ENCODE peak calls at places on chromosome 13, in seven cellular contexts. V is lung, S is endodermal cell, G is heart right ventricle, U is uterus, P is esophagus squamous epithelium, J is breast epithelium. M is an unnamed sample.

GRCh38 chr13:88068316-88068715 is 397.1 kb downstream of the SLITRK5 start:
- DNase-seq in V (no peak), S (no peak), G (no peak), U (no peak), P (no peak), J (no peak), M (no peak)

GRCh38 chr13:59519776-59520175 is 644.0 kb downstream of the DIAPH3 start:
- DNase-seq in V (no peak), S (no peak), G (no peak), U (no peak), P (no peak), J (no peak), M (no peak)

GRCh38 chr13:29754486-29754806 is 96.0 kb downstream of the UBL3 start:
- DNase-seq in V (no peak), S (peak), G (no peak), U (no peak), P (no peak), J (no peak), M (no peak)

GRCh38 chr13:100173203-100173602 is 84.3 kb downstream of the PCCA start:
- DNase-seq in V (no peak), S (no peak), G (no peak), U (no peak), P (no peak), J (no peak), M (no peak)

GRCh38 chr13:32232263-32232662 is 82.9 kb downstream of the ZAR1L start:
- DNase-seq in V (no peak), S (no peak), G (no peak), U (no peak), P (no peak), J (no peak), M (no peak)

GRCh38 chr13:109746364-109746763 is 40.0 kb downstream of the IRS2 start:
- DNase-seq in V (no peak), S (peak), G (no peak), U (no peak), P (no peak), J (no peak), M (no peak)

GRCh38 chr13:39676315-39676876 is 20.9 kb downstream of the COG6 start:
- DNase-seq in V (no peak), S (no peak), G (peak), U (peak), P (no peak), J (no peak), M (peak)

GRCh38 chr13:29464105-29464679 is 131.3 kb downstream of the SLC7A1 start:
- DNase-seq in V (no peak), S (no peak), G (peak), U (no peak), P (no peak), J (no peak), M (no peak)

GRCh38 chr13:75704942-75705320 is 68.8 kb downstream of the LMO7 start:
- DNase-seq in V (peak), S (no peak), G (no peak), U (no peak), P (no peak), J (peak), M (no peak)

GRCh38 chr13:51920786-51921185 is 59.0 kb downstream of the CCDC70 start:
- DNase-seq in V (no peak), S (no peak), G (no peak), U (no peak), P (no peak), J (no peak), M (no peak)

GRCh38 chr13:48266967-48267639 is 34.1 kb downstream of the ITM2B start:
- DNase-seq in V (no peak), S (no peak), G (no peak), U (no peak), P (no peak), J (no peak), M (no peak)
- H3K27ac ChIP-seq in V (no peak), S (no peak), G (no peak), U (no peak), P (no peak), J (no peak), M (no peak)

GRCh38 chr13:33312150-33312908 is 26.8 kb upstream of the STARD13 start:
- DNase-seq in V (no peak), S (no peak), G (no peak), U (no peak), P (no peak), J (no peak), M (no peak)
- TF ChIP-seq CTCF in V (no peak), S (peak), G (peak), U (peak), P (peak), J (no peak), M (no peak)

GRCh38 chr13:50914848-50915247 is 5.3 kb downstream of the RNASEH2B start:
- DNase-seq in V (no peak), S (no peak), G (no peak), U (no peak), P (no peak), J (no peak), M (no peak)

GRCh38 chr13:50911937-50912624 is 2.5 kb downstream of the RNASEH2B start:
- DNase-seq in V (peak), S (peak), G (peak), U (peak), P (peak), J (peak), M (peak)

GRCh38 chr13:50912851-50913250 is 3.3 kb downstream of the RNASEH2B start:
- DNase-seq in V (no peak), S (no peak), G (no peak), U (no peak), P (no peak), J (no peak), M (no peak)

GRCh38 chr13:50915562-50915961 is 6.0 kb downstream of the RNASEH2B start:
- DNase-seq in V (no peak), S (no peak), G (no peak), U (no peak), P (no peak), J (no peak), M (no peak)

GRCh38 chr13:50914301-50914700 is 4.7 kb downstream of the RNASEH2B start:
- DNase-seq in V (no peak), S (no peak), G (no peak), U (no peak), P (no peak), J (no peak), M (no peak)
- H3K27ac ChIP-seq in V (no peak), S (no peak), G (peak), U (peak), P (peak), J (peak), M (no peak)

GRCh38 chr13:98599502-98600328 is 22.8 kb upstream of the STK24 start:
- DNase-seq in V (no peak), S (peak), G (no peak), U (no peak), P (no peak), J (no peak), M (no peak)

GRCh38 chr13:98595134-98595533 is 18.2 kb upstream of the STK24 start:
- DNase-seq in V (no peak), S (peak), G (no peak), U (no peak), P (no peak), J (no peak), M (no peak)

GRCh38 chr13:98592353-98592740 is 15.4 kb upstream of the STK24 start:
- DNase-seq in V (no peak), S (no peak), G (no peak), U (no peak), P (no peak), J (no peak), M (no peak)

GRCh38 chr13:98598043-98598442 is 21.1 kb upstream of the STK24 start:
- DNase-seq in V (no peak), S (peak), G (no peak), U (no peak), P (no peak), J (no peak), M (no peak)
- TF ChIP-seq CTCF in V (no peak), S (peak), G (peak), U (no peak), P (no peak), J (no peak), M (no peak)

GRCh38 chr13:80084086-80084676 is 256.7 kb downstream of the SPRY2 start:
- DNase-seq in V (no peak), S (no peak), G (no peak), U (no peak), P (no peak), J (no peak), M (no peak)

GRCh38 chr13:80083097-80083429 is 257.9 kb downstream of the SPRY2 start:
- DNase-seq in V (no peak), S (no peak), G (no peak), U (no peak), P (no peak), J (no peak), M (no peak)

GRCh38 chr13:80082396-80083096 is 258.4 kb downstream of the SPRY2 start:
- DNase-seq in V (no peak), S (no peak), G (no peak), U (no peak), P (no peak), J (no peak), M (no peak)

GRCh38 chr13:80086304-80086721 is 254.6 kb downstream of the SPRY2 start:
- DNase-seq in V (no peak), S (no peak), G (no peak), U (no peak), P (no peak), J (no peak), M (no peak)

DNA sequence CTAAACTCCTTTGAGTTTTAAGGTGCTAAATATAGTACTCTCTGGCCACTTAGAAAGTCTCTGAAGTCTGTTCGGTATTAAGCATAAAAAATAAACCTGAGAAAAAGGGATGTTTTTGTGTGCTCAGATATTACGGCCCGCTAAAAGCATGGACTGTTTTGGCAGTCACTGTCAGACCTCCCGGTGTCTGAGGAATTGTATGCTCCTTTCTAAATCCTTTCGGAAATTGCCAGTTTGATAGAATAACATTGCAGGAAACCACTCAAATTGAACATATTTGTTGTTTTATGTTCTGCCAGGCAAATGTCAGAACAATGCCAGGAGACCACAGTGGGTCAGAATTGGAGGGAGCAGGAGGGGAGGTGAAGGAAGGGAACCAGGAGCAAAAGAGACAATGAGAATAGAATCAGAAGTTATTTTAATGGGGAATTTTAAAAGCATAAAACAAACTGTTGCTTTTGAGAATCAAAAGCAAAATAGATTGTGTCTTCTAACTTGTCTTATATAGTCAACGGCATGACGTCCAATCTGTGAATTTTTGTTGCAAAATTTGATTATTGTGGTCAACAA is 257.3 kb downstream of the SPRY2 start:
- DNase-seq in V (no peak), S (no peak), G (no peak), U (no peak), P (no peak), J (no peak), M (no peak)
- H3K27ac ChIP-seq in V (peak), S (no peak), G (peak), U (peak), P (peak), J (peak), M (no peak)

DNA sequence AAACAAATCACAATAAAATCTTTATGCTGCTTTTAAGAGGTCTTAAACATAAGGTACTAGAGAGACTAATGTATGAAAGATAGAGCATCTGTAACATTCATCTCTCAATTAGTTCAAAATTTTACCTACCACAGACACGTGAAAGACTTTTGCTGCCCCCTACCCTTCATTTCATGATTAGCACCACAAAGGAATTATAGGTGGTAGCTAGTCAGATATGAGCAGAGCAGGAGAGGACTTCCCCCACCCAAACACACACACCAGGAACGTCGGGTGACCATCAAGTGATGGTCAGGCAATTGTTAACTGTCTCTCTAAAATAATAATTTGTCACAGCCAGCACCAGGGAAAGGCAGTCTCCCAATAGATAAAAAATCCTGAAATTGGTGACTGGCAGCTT is 1531.7 kb upstream of the SPRY2 start:
- DNase-seq in V (no peak), S (peak), G (no peak), U (no peak), P (no peak), J (no peak), M (no peak)
- TF ChIP-seq CTCF in V (no peak), S (peak), G (peak), U (no peak), P (no peak), J (no peak), M (no peak)

GRCh38 chr13:101626925-101627555 is 174.6 kb downstream of the ITGBL1 start:
- DNase-seq in V (no peak), S (no peak), G (no peak), U (no peak), P (no peak), J (no peak), M (no peak)

GRCh38 chr13:101624981-101625380 is 172.5 kb downstream of the ITGBL1 start:
- DNase-seq in V (no peak), S (no peak), G (no peak), U (no peak), P (no peak), J (no peak), M (no peak)

GRCh38 chr13:101627556-101627943 is 175.1 kb downstream of the ITGBL1 start:
- DNase-seq in V (no peak), S (no peak), G (no peak), U (no peak), P (no peak), J (no peak), M (no peak)

GRCh38 chr13:101623469-101624209 is 171.2 kb downstream of the ITGBL1 start:
- DNase-seq in V (no peak), S (no peak), G (no peak), U (no peak), P (no peak), J (no peak), M (no peak)

DNA sequence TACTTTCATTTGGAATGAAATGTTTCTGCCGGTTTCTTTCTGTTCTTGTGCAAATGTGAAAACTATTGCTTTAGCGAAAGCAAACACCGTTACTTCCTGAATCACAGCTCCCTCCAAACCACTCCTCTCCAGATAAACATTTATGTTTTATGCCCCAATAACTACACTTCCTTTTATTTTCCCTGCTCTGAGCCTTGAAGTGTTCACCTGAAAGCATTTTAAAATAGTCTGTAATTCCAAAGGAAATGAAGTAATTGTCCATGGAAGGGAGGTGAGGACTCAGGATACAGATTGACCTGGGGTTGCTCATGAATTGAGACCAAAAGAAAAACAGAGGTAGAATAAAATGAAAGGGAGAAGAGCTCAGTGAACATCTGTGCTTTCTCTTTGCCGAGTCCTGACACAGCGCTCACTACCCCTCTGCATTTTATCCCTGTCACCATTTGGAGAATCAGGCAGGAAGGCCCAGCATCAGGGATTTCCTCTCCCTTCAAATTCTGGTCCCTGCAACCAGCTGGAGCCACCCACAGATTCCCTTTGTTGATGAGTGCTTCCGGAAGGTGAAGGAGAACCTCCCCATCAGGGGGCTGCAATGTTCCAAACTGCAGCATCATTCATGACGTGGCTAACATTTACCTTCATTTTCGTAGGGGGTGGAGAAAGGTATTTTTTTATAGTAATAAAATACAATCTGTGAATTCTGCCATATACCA is 171.9 kb downstream of the ITGBL1 start:
- DNase-seq in V (no peak), S (peak), G (peak), U (no peak), P (no peak), J (no peak), M (no peak)
- H3K27ac ChIP-seq in V (no peak), S (no peak), G (peak), U (peak), P (peak), J (no peak), M (no peak)

DNA sequence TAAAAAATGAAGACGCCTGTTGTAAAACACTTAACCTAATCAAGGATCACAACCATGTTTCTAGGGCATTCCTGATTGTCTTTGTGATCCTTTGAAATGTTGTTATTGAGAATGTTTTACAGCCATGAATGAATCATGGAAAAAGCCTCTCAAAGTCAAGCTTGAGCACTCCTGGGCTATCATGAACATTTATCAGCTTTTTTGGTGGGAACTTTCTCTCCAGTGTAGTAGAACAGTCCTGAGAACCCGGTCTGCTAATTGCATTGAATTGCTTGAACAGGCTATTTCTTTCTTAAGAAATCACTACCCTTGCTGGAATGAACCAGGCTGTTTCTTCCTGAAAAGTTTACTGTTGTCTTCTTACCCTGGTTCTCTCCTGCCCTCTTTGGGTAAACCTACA is 516.5 kb downstream of the FGF9 start:
- DNase-seq in V (no peak), S (no peak), G (no peak), U (no peak), P (no peak), J (no peak), M (no peak)
- TF ChIP-seq CTCF in V (no peak), S (no peak), G (no peak), U (no peak), P (no peak), J (no peak), M (no peak)